ENCODE peak calls at places on chromosomes 13 and 19, in five cellular contexts. One of them, this sample, is unnamed.

GRCh38 chr19:52889931-52890330 is 7.5 kb downstream of the ZNF320 start:
- DNase-seq in spleen: no peak
- DNase-seq in esophagus squamous epithelium: no peak
- DNase-seq in A549: no peak
- DNase-seq in heart left ventricle: no peak
- DNase-seq in this sample: no peak

GRCh38 chr13:43767351-43767901 is 19.3 kb downstream of the ENOX1 start:
- DNase-seq in A549: no peak
- DNase-seq in esophagus squamous epithelium: no peak
- DNase-seq in spleen: no peak
- DNase-seq in heart left ventricle: peak
- DNase-seq in this sample: peak

GRCh38 chr13:21675095-21676007 is 4.5 kb downstream of the FGF9 start:
- DNase-seq in heart left ventricle: peak
- DNase-seq in A549: no peak
- DNase-seq in esophagus squamous epithelium: no peak
- DNase-seq in spleen: peak
- DNase-seq in this sample: peak

GRCh38 chr13:45747071-45747470 is 45.0 kb downstream of the CBY2 start:
- DNase-seq in heart left ventricle: no peak
- DNase-seq in esophagus squamous epithelium: no peak
- DNase-seq in A549: no peak
- DNase-seq in spleen: no peak
- DNase-seq in this sample: no peak

GRCh38 chr13:33611016-33611805 is 206.7 kb upstream of the RFC3 start:
- DNase-seq in spleen: no peak
- DNase-seq in A549: no peak
- DNase-seq in esophagus squamous epithelium: no peak
- DNase-seq in heart left ventricle: peak
- DNase-seq in this sample: peak

GRCh38 chr19:19217110-19217509 is 5.4 kb downstream of the NCAN start:
- DNase-seq in A549: peak
- DNase-seq in spleen: no peak
- DNase-seq in esophagus squamous epithelium: no peak
- DNase-seq in heart left ventricle: no peak
- DNase-seq in this sample: no peak

GRCh38 chr19:10915511-10916091 is 12.8 kb downstream of the YIPF2 start:
- DNase-seq in heart left ventricle: peak
- DNase-seq in esophagus squamous epithelium: no peak
- DNase-seq in spleen: no peak
- DNase-seq in A549: no peak
- DNase-seq in this sample: no peak

GRCh38 chr13:101157261-101157660 is 259.0 kb downstream of the NALCN start:
- DNase-seq in heart left ventricle: no peak
- DNase-seq in spleen: no peak
- DNase-seq in A549: no peak
- DNase-seq in esophagus squamous epithelium: no peak
- DNase-seq in this sample: no peak

GRCh38 chr19:48393559-48394330 is at the start of gene GRIN2D:
- DNase-seq in A549: peak
- DNase-seq in esophagus squamous epithelium: no peak
- DNase-seq in spleen: no peak
- DNase-seq in heart left ventricle: no peak
- DNase-seq in this sample: peak

GRCh38 chr19:800360-801029 is 3.2 kb downstream of the PTBP1 start:
- DNase-seq in A549: no peak
- DNase-seq in heart left ventricle: peak
- DNase-seq in spleen: no peak
- DNase-seq in esophagus squamous epithelium: no peak
- DNase-seq in this sample: peak
- TF ChIP-seq POLR2A in A549: no peak
- TF ChIP-seq POLR2A in heart left ventricle: no peak
- TF ChIP-seq POLR2A in spleen: no peak
- TF ChIP-seq POLR2A in esophagus squamous epithelium: no peak
- TF ChIP-seq POLR2A in this sample: no peak

GRCh38 chr19:38030681-38031422 is 123.8 kb downstream of the SIPA1L3 start:
- DNase-seq in heart left ventricle: no peak
- DNase-seq in spleen: no peak
- DNase-seq in esophagus squamous epithelium: no peak
- DNase-seq in A549: peak
- DNase-seq in this sample: no peak
- H3K27ac ChIP-seq in heart left ventricle: no peak
- H3K27ac ChIP-seq in spleen: no peak
- H3K27ac ChIP-seq in esophagus squamous epithelium: no peak
- H3K27ac ChIP-seq in A549: peak
- H3K27ac ChIP-seq in this sample: no peak

GRCh38 chr19:58562126-58563033 is 4.0 kb upstream of the UBE2M start:
- DNase-seq in spleen: peak
- DNase-seq in heart left ventricle: no peak
- DNase-seq in esophagus squamous epithelium: no peak
- DNase-seq in A549: no peak
- DNase-seq in this sample: no peak
- TF ChIP-seq POLR2A in spleen: no peak
- TF ChIP-seq POLR2A in heart left ventricle: no peak
- TF ChIP-seq POLR2A in esophagus squamous epithelium: no peak
- TF ChIP-seq POLR2A in A549: peak
- TF ChIP-seq POLR2A in this sample: no peak

GRCh38 chr19:4052114-4052992 is 14.3 kb downstream of the ZBTB7A start:
- DNase-seq in esophagus squamous epithelium: no peak
- DNase-seq in spleen: no peak
- DNase-seq in A549: peak
- DNase-seq in heart left ventricle: peak
- DNase-seq in this sample: no peak

GRCh38 chr19:4046946-4047683 is 19.6 kb downstream of the ZBTB7A start:
- DNase-seq in A549: no peak
- DNase-seq in spleen: no peak
- DNase-seq in esophagus squamous epithelium: no peak
- DNase-seq in heart left ventricle: no peak
- DNase-seq in this sample: no peak

GRCh38 chr19:4046362-4046691 is 20.4 kb downstream of the ZBTB7A start:
- DNase-seq in spleen: no peak
- DNase-seq in A549: no peak
- DNase-seq in esophagus squamous epithelium: no peak
- DNase-seq in heart left ventricle: no peak
- DNase-seq in this sample: no peak

GRCh38 chr19:4051175-4052101 is 15.3 kb downstream of the ZBTB7A start:
- DNase-seq in spleen: no peak
- DNase-seq in esophagus squamous epithelium: no peak
- DNase-seq in heart left ventricle: no peak
- DNase-seq in A549: peak
- DNase-seq in this sample: no peak

DNA sequence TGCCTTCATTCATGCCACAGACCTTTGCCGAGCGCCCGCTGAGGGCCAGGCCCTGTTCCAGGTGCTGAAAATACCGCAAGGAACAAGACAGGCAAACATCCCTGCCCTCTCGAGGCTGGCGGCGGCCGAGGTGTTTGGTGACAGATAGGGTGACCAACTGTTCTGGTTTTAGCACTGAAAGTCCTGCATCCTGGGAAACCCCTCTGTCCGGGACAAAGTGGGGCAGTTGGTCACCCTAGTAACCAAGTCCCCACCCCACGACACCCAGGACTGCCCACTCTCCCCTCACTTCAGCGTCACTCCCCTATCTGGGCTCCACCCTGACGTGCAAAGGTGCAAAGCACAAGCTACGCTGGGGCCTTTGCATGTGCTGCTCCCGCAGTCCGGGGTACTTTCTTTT is 17.3 kb downstream of the ZBTB7A start:
- DNase-seq in spleen: no peak
- DNase-seq in heart left ventricle: peak
- DNase-seq in A549: no peak
- DNase-seq in esophagus squamous epithelium: no peak
- DNase-seq in this sample: no peak
- H3K27ac ChIP-seq in spleen: no peak
- H3K27ac ChIP-seq in heart left ventricle: peak
- H3K27ac ChIP-seq in A549: no peak
- H3K27ac ChIP-seq in esophagus squamous epithelium: peak
- H3K27ac ChIP-seq in this sample: no peak

DNA sequence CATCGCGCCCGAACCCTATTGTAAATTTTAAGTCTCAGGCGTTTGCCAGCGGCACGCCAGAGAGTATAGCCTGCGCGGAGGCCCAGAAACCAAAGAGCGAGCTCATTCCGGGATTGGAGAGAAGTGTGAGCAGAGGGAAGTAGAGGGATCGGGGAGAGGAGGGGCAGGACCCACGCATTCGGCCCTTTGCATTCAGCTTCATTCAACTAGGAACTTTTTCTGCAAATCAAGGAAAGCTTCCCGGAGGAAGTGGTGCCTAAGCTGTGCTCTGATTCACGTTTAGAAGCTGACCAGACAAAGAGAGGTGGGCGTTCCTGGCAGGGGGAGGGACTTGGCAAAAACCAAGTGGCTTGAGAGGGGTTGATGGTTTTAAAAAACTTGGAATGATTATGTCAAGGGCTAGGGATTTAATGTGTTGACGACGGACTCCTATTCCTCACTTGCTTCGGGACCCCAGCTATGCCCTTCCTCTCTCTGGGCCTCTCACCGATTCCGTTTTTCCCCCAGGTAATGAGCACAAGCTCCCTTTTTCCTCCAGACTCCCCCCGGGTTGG is 858 bp upstream of the PRMT1 start:
- DNase-seq in A549: peak
- DNase-seq in esophagus squamous epithelium: no peak
- DNase-seq in spleen: peak
- DNase-seq in heart left ventricle: peak
- DNase-seq in this sample: peak
- TF ChIP-seq POLR2A in A549: peak
- TF ChIP-seq POLR2A in esophagus squamous epithelium: no peak
- TF ChIP-seq POLR2A in spleen: peak
- TF ChIP-seq POLR2A in heart left ventricle: no peak
- TF ChIP-seq POLR2A in this sample: no peak

GRCh38 chr13:26965058-26965380 is 204.4 kb upstream of the GPR12 start:
- DNase-seq in spleen: no peak
- DNase-seq in heart left ventricle: no peak
- DNase-seq in esophagus squamous epithelium: no peak
- DNase-seq in A549: no peak
- DNase-seq in this sample: no peak

GRCh38 chr13:26962671-26963070 is 202.1 kb upstream of the GPR12 start:
- DNase-seq in A549: no peak
- DNase-seq in spleen: no peak
- DNase-seq in heart left ventricle: no peak
- DNase-seq in esophagus squamous epithelium: no peak
- DNase-seq in this sample: no peak

GRCh38 chr13:26961890-26962615 is 201.5 kb upstream of the GPR12 start:
- DNase-seq in spleen: no peak
- DNase-seq in A549: no peak
- DNase-seq in heart left ventricle: no peak
- DNase-seq in esophagus squamous epithelium: no peak
- DNase-seq in this sample: no peak

GRCh38 chr13:26965976-26966375 is 205.4 kb upstream of the GPR12 start:
- DNase-seq in esophagus squamous epithelium: no peak
- DNase-seq in A549: no peak
- DNase-seq in spleen: no peak
- DNase-seq in heart left ventricle: peak
- DNase-seq in this sample: peak

GRCh38 chr13:26964278-26965057 is 203.9 kb upstream of the GPR12 start:
- DNase-seq in esophagus squamous epithelium: no peak
- DNase-seq in spleen: no peak
- DNase-seq in heart left ventricle: peak
- DNase-seq in A549: no peak
- DNase-seq in this sample: no peak
- H3K27ac ChIP-seq in esophagus squamous epithelium: no peak
- H3K27ac ChIP-seq in spleen: no peak
- H3K27ac ChIP-seq in heart left ventricle: no peak
- H3K27ac ChIP-seq in A549: no peak
- H3K27ac ChIP-seq in this sample: no peak